ENCODE peak calls at places on chromosomes 1 and 21, in four cellular contexts. C is astrocyte, P is PC-3, J is foreskin fibroblast. F is an unnamed sample.

GRCh38 chr21:15826147-15826780 is 96.5 kb downstream of the USP25 start:
- DNase-seq in J (no peak), P (peak), C (peak), F (peak)

GRCh38 chr1:26555550-26555981 is 26.0 kb downstream of the RPS6KA1 start:
- DNase-seq in J (no peak), P (peak), C (no peak), F (no peak)

GRCh38 chr21:37915941-37916794 is at the start of gene KCNJ6:
- DNase-seq in J (peak), P (no peak), C (peak), F (peak)

GRCh38 chr1:35470964-35471613 is 86.1 kb downstream of the KIAA0319L start:
- DNase-seq in P (no peak), C (no peak), J (no peak), F (no peak)

GRCh38 chr1:212860713-212861581 is 2.9 kb downstream of the FLVCR1 start:
- DNase-seq in C (peak), J (peak), P (peak), F (peak)

GRCh38 chr1:203217668-203218067 is 11.8 kb downstream of the CHIT1 start:
- DNase-seq in P (no peak), C (no peak), J (no peak), F (no peak)

GRCh38 chr1:83694449-83694848 is 304.5 kb downstream of the TTLL7 start:
- DNase-seq in P (no peak), J (no peak), C (no peak), F (no peak)

GRCh38 chr1:157618190-157618589 is 20.3 kb upstream of the FCRL4 start:
- DNase-seq in C (no peak), P (no peak), J (no peak), F (no peak)

GRCh38 chr1:181676269-181676668 is 193.0 kb downstream of the CACNA1E start:
- DNase-seq in J (no peak), C (no peak), P (peak), F (peak)

DNA sequence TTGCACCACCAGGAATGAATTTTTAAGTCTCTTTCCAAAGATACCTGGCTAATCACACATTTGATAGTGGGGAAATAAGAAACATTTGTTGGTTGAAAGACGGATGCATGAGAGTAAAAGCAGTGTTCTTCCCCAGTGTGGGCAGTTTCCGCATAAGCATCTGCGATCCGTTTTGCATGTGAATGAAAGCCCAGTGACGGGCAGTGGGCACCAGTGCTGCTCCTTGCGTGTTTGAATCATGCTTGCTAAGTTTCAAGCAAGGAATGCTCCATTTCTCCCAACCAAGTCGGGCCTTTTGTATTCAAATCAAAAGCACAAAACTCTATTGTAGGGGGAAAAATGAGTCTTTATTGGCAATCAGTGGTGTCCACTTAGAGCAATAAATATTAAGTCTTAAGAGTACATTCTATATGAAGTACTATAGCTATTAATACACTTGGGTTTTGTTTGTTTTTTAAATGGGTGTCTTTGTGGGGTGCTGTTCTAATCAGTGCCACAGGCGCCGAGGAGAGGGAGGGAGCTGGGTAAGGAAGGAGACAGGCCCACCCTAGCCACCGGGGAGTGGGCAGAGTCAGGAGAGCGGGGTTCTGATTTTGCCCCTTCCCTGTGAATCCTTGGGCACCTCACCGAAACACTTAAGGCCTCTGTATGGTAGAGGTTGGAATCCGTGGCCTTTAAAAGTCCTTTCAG is 750 bp upstream of the PTGFRN start:
- DNase-seq in P (no peak), J (no peak), C (no peak), F (no peak)
- H3K4me3 ChIP-seq in P (peak), J (peak), C (peak), F (peak)

DNA sequence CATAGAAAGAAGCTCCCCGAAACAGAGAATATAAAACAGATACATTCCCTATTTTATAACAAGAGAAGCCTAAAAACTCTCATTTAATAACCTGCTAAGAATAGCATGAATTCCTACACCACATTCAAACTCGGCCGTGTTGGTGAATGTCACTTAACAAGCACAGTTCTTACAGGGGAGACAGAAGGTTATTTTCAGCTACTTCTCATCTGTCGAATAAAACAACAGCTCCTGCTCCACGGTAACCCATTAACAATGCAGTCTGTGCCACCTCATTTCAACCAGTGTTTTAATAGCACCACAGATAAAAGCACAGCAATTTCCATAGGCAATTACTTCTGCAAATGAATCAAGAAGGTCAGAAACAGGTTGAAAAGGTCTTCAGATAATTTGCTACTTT is 317.8 kb downstream of the KCNH1 start:
- DNase-seq in C (no peak), P (no peak), J (no peak), F (no peak)
- TF ChIP-seq CTCF in C (no peak), P (no peak), J (no peak), F (no peak)

DNA sequence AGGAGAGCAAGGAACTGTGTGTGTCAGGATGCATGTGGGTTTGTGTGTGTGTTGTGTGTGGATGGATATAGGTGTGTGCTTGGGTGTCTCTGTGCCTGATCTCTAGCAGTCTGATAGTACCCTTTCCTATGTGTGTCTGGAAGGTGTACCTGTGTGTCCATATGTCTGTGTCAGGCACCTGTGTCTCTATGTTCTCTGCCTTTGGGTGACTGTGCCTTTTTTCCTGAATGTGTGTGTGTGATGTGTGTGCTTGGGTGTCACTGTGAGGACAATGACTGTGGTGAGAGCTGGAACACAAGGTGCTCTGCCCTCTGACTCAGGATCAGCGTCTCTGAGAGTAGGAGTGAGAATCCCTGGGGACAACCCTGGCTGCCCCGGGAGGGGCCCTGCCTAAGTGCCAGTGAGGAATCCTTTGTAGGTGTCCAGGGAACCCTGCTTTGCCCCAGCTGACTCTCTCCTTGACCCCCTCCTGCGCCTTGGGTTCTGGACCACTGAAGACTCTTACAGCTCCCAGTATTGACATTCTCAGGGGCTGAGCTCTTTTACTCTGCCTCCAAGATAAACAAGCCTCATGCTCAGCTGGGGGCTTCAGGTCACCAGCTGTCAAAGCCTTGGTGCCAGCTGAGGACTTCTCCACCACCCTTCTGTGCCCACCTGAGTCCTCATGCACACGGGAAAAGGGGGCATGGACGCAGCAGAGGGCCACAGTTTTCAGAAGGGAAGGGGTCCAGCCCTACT is 710 bp upstream of the EFNA3 start:
- DNase-seq in P (no peak), J (no peak), C (no peak), F (no peak)
- H3K4me3 ChIP-seq in P (peak), J (no peak), C (peak), F (no peak)

GRCh38 chr1:170267317-170267716 is 121.6 kb downstream of the NTMT2 start:
- DNase-seq in P (no peak), J (no peak), C (no peak), F (peak)
- TF ChIP-seq CTCF in P (peak), J (no peak), C (no peak), F (peak)

GRCh38 chr1:7953850-7954609 is 7.5 kb upstream of the PARK7 start:
- DNase-seq in J (peak), C (peak), P (no peak), F (peak)
- H3K4me3 ChIP-seq in J (peak), C (peak), P (no peak), F (peak)

GRCh38 chr1:33080373-33080772 is 580 bp upstream of the AZIN2 start:
- DNase-seq in P (no peak), J (no peak), C (no peak), F (no peak)

GRCh38 chr1:33078030-33078591 is 2.8 kb upstream of the AZIN2 start:
- DNase-seq in C (peak), J (no peak), P (no peak), F (no peak)

GRCh38 chr1:33081554-33082305 is 777 bp downstream of the AZIN2 start:
- DNase-seq in C (no peak), P (no peak), J (no peak), F (no peak)

GRCh38 chr1:33082575-33083112 is 1.7 kb downstream of the AZIN2 start:
- DNase-seq in C (no peak), J (peak), P (no peak), F (no peak)

DNA sequence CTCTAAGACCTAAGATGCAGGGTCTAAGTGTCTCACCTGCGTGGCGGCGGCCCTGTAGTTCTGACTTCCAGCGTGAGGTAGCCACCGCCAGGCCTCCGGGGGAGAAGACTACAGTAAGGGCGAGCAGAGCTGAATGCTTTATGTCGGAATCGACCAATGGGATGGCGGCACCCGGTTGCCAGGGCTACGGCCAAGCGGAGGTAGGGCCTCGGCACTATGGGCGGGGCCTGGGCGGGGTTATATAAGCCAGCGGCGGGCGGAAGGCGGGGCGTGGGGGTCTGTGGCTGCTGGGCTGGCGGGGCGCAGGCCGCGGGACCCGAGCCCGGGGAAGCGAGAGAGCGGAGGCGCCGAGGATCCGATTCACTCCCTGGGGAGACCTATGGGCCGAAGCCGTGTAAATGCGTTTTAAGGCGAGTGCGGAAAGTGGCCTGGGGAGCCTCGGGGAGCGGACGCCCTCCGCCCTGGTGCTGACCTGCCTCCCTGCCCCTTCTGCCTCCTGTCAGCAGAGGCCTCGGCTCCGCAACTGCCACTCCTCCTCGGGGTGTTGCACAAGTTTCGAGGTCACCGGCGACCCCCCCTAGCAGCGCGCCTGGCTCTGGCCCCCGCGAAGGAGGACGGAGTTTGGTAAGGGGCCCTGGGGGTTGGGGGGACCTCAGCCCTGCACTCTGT is at the start of gene AZIN2:
- DNase-seq in C (peak), J (peak), P (peak), F (peak)
- TF ChIP-seq CTCF in C (no peak), J (no peak), P (no peak), F (no peak)

GRCh38 chr1:150422541-150422940 is 58.6 kb downstream of the RPRD2 start:
- DNase-seq in J (no peak), C (no peak), P (no peak), F (no peak)

GRCh38 chr1:150415800-150416199 is 51.9 kb downstream of the RPRD2 start:
- DNase-seq in J (no peak), P (no peak), C (no peak), F (no peak)

DNA sequence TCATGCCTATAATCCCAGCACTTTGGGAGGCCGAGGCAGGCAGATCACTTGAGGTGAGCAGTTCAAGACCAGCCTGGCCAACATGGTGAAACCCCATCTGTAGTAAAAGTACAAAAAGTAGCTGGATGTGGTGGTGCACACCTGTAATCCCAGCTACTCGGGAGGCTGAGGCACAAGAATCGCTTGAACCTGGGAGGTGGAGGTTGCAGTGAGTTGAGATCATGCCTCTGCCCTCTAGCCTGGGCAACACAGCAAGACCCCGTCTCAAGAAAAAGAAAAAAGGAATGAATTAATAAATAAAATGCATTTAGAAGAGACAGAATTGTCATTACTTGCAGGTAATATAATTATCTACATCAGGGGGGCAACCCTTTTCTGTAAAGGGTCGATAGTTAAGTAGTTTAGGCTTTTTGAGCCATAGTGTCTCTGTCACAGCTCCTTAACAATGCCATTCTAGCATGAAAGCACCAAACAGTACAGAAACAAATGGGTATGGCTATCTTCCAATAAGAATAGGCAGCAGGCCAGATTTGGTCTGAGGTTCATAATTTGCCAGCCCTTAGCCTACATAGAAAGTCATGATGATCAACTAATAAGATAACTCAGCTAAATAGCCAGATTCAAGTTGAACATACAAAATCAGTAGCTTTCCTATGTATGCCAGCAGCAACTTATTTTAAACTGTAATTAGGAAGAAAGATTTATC is 56.8 kb downstream of the RPRD2 start:
- DNase-seq in J (peak), C (peak), P (peak), F (peak)
- H3K4me3 ChIP-seq in J (no peak), C (no peak), P (no peak), F (no peak)

GRCh38 chr1:234185438-234185837 is 187.8 kb upstream of the COA6 start:
- DNase-seq in C (no peak), J (no peak), P (no peak), F (no peak)

GRCh38 chr1:234188454-234188792 is 184.8 kb upstream of the COA6 start:
- DNase-seq in P (peak), J (no peak), C (no peak), F (no peak)

GRCh38 chr1:234186037-234186688 is 187.1 kb upstream of the COA6 start:
- DNase-seq in P (peak), J (no peak), C (peak), F (peak)
- TF ChIP-seq CTCF in P (no peak), J (no peak), C (no peak), F (no peak)